ENCODE peak calls at places on chromosomes 4 and X, in four cellular contexts. One of them, this sample, is unnamed. For H3K4me1, the result is how much of the 10 kb centered on the place peaks cover.

GRCh38 chrX:45850775-45851433 is 650.2 kb upstream of the DIPK2B start:
- DNase-seq in left ventricle myocardium inferior: no peak
- DNase-seq in left lung: no peak
- DNase-seq in esophagus muscularis mucosa: no peak
- DNase-seq in this sample: no peak

GRCh38 chr4:110184791-110185155 is 13.6 kb downstream of the ELOVL6 start:
- DNase-seq in left lung: no peak
- DNase-seq in left ventricle myocardium inferior: no peak
- DNase-seq in esophagus muscularis mucosa: no peak
- DNase-seq in this sample: no peak

GRCh38 chrX:10856797-10857196 is 236.4 kb upstream of the MID1 start:
- DNase-seq in esophagus muscularis mucosa: no peak
- DNase-seq in left ventricle myocardium inferior: no peak
- DNase-seq in left lung: no peak
- DNase-seq in this sample: no peak

GRCh38 chr4:162782778-162783507 is 383.7 kb downstream of the NAF1 start:
- DNase-seq in left lung: no peak
- DNase-seq in left ventricle myocardium inferior: no peak
- DNase-seq in esophagus muscularis mucosa: no peak
- DNase-seq in this sample: no peak

GRCh38 chr4:166415749-166416148 is 542.7 kb downstream of the TLL1 start:
- DNase-seq in esophagus muscularis mucosa: no peak
- DNase-seq in left ventricle myocardium inferior: no peak
- DNase-seq in left lung: no peak
- DNase-seq in this sample: no peak

GRCh38 chr4:110132822-110133719 is 65.3 kb downstream of the ELOVL6 start:
- DNase-seq in left ventricle myocardium inferior: no peak
- DNase-seq in esophagus muscularis mucosa: no peak
- DNase-seq in left lung: no peak
- DNase-seq in this sample: no peak

GRCh38 chr4:63717384-63717783 is 691.9 kb downstream of the TECRL start:
- DNase-seq in left ventricle myocardium inferior: no peak
- DNase-seq in esophagus muscularis mucosa: no peak
- DNase-seq in left lung: no peak
- DNase-seq in this sample: no peak

GRCh38 chr4:152850377-152850776 is 70.6 kb downstream of the ARFIP1 start:
- DNase-seq in left ventricle myocardium inferior: no peak
- DNase-seq in left lung: peak
- DNase-seq in esophagus muscularis mucosa: no peak
- DNase-seq in this sample: no peak

GRCh38 chr4:10054571-10055041 is 33.3 kb upstream of the SLC2A9 start:
- DNase-seq in esophagus muscularis mucosa: peak
- DNase-seq in left ventricle myocardium inferior: no peak
- DNase-seq in left lung: no peak
- DNase-seq in this sample: no peak

GRCh38 chrX:134682081-134682480 is 23.8 kb upstream of the PLAC1 start:
- DNase-seq in left ventricle myocardium inferior: no peak
- DNase-seq in left lung: no peak
- DNase-seq in esophagus muscularis mucosa: no peak
- DNase-seq in this sample: no peak

GRCh38 chrX:17405225-17405969 is 30.4 kb downstream of the NHS start:
- DNase-seq in esophagus muscularis mucosa: no peak
- DNase-seq in left lung: no peak
- DNase-seq in left ventricle myocardium inferior: no peak
- DNase-seq in this sample: no peak

GRCh38 chr4:123588631-123589223 is 192.1 kb downstream of the SPRY1 start:
- DNase-seq in esophagus muscularis mucosa: no peak
- DNase-seq in left lung: no peak
- DNase-seq in left ventricle myocardium inferior: no peak
- DNase-seq in this sample: peak

GRCh38 chr4:26061248-26061986 is 147.4 kb downstream of the SMIM20 start:
- DNase-seq in left ventricle myocardium inferior: no peak
- DNase-seq in esophagus muscularis mucosa: no peak
- DNase-seq in left lung: no peak
- DNase-seq in this sample: no peak

GRCh38 chrX:148500428-148501120 is at the start of gene AFF2:
- DNase-seq in left lung: no peak
- DNase-seq in esophagus muscularis mucosa: no peak
- DNase-seq in left ventricle myocardium inferior: peak
- DNase-seq in this sample: peak

GRCh38 chr4:122150896-122151295 is 1.2 kb upstream of the BLTP1 start:
- DNase-seq in esophagus muscularis mucosa: no peak
- DNase-seq in left ventricle myocardium inferior: no peak
- DNase-seq in left lung: no peak
- DNase-seq in this sample: no peak

GRCh38 chr4:77833158-77833724 is 14.1 kb upstream of the CNOT6L start:
- DNase-seq in left ventricle myocardium inferior: no peak
- DNase-seq in esophagus muscularis mucosa: no peak
- DNase-seq in left lung: no peak
- DNase-seq in this sample: no peak

DNA sequence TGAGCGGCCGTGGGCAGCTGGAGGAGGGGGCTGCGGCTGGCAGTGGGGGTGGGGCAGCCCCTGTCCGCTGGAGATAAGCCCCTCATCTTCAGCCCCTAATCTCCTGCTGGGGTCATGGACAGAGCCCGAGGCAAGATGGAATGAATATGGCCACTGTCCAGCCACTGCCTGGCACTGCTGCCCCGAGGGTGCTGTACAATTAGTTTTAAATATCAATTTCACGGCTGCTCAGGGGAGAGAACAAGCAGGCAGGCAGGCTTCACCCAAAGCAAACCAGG is 64.1 kb upstream of the NKX1-1 start:
- DNase-seq in left lung: no peak
- DNase-seq in esophagus muscularis mucosa: no peak
- DNase-seq in left ventricle myocardium inferior: no peak
- DNase-seq in this sample: no peak
- H3K4me1 ChIP-seq in left lung: under half
- H3K4me1 ChIP-seq in esophagus muscularis mucosa: under half
- H3K4me1 ChIP-seq in left ventricle myocardium inferior: under half
- H3K4me1 ChIP-seq in this sample: under half

GRCh38 chr4:67545996-67546356 is 673 bp upstream of the CENPC start:
- DNase-seq in esophagus muscularis mucosa: no peak
- DNase-seq in left ventricle myocardium inferior: no peak
- DNase-seq in left lung: no peak
- DNase-seq in this sample: no peak
- H3K4me3 ChIP-seq in esophagus muscularis mucosa: peak
- H3K4me3 ChIP-seq in left ventricle myocardium inferior: peak
- H3K4me3 ChIP-seq in left lung: peak
- H3K4me3 ChIP-seq in this sample: peak

GRCh38 chr4:5967783-5968182 is 50.4 kb downstream of the C4orf50 start:
- DNase-seq in left lung: no peak
- DNase-seq in left ventricle myocardium inferior: no peak
- DNase-seq in esophagus muscularis mucosa: no peak
- DNase-seq in this sample: no peak
- TF ChIP-seq CTCF in left lung: no peak
- TF ChIP-seq CTCF in left ventricle myocardium inferior: no peak
- TF ChIP-seq CTCF in esophagus muscularis mucosa: no peak
- TF ChIP-seq CTCF in this sample: no peak

GRCh38 chrX:130110379-130111219 is at the start of gene ELF4:
- DNase-seq in left lung: peak
- DNase-seq in left ventricle myocardium inferior: peak
- DNase-seq in esophagus muscularis mucosa: no peak
- DNase-seq in this sample: no peak
- H3K4me1 ChIP-seq in left lung: under half
- H3K4me1 ChIP-seq in left ventricle myocardium inferior: under half
- H3K4me1 ChIP-seq in esophagus muscularis mucosa: under half
- H3K4me1 ChIP-seq in this sample: under half

DNA sequence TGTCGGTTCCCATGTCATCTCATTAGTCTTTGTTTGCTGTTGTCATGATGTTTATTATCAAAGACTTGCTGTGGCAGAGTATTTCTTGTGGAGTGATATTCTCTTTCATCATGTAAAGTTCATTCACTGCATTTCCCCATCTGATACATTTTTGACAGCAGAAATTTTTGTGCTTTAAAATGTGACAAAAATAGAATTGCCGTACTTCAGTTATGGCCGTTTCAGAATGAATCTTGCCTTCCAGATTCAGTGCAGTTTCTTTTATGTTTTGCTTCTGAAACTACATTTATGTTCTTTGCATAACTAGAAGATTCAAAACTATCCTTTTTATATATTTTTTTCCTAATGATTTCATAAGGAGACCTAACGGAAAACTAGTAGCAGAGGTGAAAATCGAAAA is 10.0 kb downstream of the CSTF2 start:
- DNase-seq in left ventricle myocardium inferior: no peak
- DNase-seq in esophagus muscularis mucosa: no peak
- DNase-seq in left lung: no peak
- DNase-seq in this sample: no peak
- H3K4me3 ChIP-seq in left ventricle myocardium inferior: no peak
- H3K4me3 ChIP-seq in esophagus muscularis mucosa: no peak
- H3K4me3 ChIP-seq in left lung: no peak
- H3K4me3 ChIP-seq in this sample: no peak

DNA sequence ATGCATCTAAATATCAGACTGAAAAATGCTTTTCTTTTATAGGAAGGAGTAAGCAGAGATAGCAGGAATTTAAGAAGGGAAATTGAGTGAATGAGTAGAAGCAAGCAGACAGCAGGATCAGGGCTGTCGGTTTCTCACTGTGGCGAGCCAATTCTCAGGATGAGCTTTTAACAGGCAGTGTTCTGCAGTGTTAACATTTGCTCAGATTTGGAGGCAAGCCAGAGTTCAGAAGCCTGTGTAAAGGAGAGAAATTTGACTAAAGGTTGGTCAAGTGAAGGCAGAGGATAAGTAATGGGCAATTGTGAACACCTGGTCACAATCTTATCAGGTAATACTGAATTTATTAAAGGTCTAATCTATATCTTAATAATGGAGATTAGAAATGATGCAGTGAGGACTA is 133.3 kb upstream of the MAGEB16 start:
- DNase-seq in left lung: no peak
- DNase-seq in esophagus muscularis mucosa: no peak
- DNase-seq in left ventricle myocardium inferior: no peak
- DNase-seq in this sample: no peak
- TF ChIP-seq CTCF in left lung: no peak
- TF ChIP-seq CTCF in esophagus muscularis mucosa: no peak
- TF ChIP-seq CTCF in left ventricle myocardium inferior: no peak
- TF ChIP-seq CTCF in this sample: no peak

DNA sequence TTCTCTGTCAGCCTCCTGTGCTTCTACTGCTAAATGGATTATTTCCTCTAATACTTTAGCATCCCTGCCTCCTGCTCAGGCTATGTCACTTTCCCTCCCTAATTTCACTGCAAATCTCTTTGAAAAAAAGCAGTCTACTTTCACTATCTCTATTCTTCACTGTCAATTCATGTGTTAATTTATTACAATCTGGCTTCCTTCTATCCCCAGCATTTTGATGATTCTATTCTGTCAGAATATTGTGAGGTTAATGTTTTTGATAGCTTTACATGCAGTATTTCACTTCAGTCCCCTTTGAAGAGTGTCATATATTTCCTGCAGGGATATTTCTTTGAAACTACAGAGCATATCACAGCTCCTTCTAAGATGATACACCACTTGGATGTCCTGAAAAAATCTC is 203.2 kb downstream of the GRID2 start:
- DNase-seq in left ventricle myocardium inferior: no peak
- DNase-seq in left lung: no peak
- DNase-seq in esophagus muscularis mucosa: no peak
- DNase-seq in this sample: no peak
- H3K4me1 ChIP-seq in left ventricle myocardium inferior: under half
- H3K4me1 ChIP-seq in left lung: under half
- H3K4me1 ChIP-seq in esophagus muscularis mucosa: under half
- H3K4me1 ChIP-seq in this sample: under half

GRCh38 chr4:139901516-139902327 is 236.1 kb downstream of the MGST2 start:
- DNase-seq in left ventricle myocardium inferior: no peak
- DNase-seq in esophagus muscularis mucosa: no peak
- DNase-seq in left lung: no peak
- DNase-seq in this sample: no peak
- H3K4me3 ChIP-seq in left ventricle myocardium inferior: peak
- H3K4me3 ChIP-seq in esophagus muscularis mucosa: peak
- H3K4me3 ChIP-seq in left lung: peak
- H3K4me3 ChIP-seq in this sample: peak